ENCODE peak calls at places on chromosomes 6 and 20, in six cellular contexts. V is upper lobe of left lung, J is mammary epithelial cell, B is uterus, T is A549, Q is heart left ventricle. I is an unnamed sample. For H3K9me3 and H3K4me1, the result is how much of the 10 kb centered on the place peaks cover.

GRCh38 chr6:130223508-130223907 is 757 bp upstream of the SAMD3 start:
- DNase-seq in B (no peak), T (no peak), V (no peak), Q (no peak), J (peak), I (peak)

GRCh38 chr20:57582432-57583288 is 21.8 kb downstream of the PCK1 start:
- DNase-seq in Q (peak), V (no peak), J (no peak), B (peak), T (peak), I (no peak)

GRCh38 chr6:43799671-43800623 is 29.9 kb downstream of the VEGFA start:
- DNase-seq in T (no peak), B (no peak), V (no peak), Q (no peak), J (no peak), I (no peak)

GRCh38 chr6:43859213-43859612 is 89.2 kb downstream of the VEGFA start:
- DNase-seq in B (no peak), J (no peak), V (no peak), T (no peak), Q (no peak), I (peak)

GRCh38 chr20:20520776-20521175 is 152.9 kb downstream of the INSM1 start:
- DNase-seq in V (no peak), Q (no peak), T (no peak), J (peak), B (no peak), I (no peak)

GRCh38 chr6:119256978-119257462 is 92.5 kb downstream of the MAN1A1 start:
- DNase-seq in J (no peak), B (no peak), Q (no peak), V (no peak), T (no peak), I (no peak)

GRCh38 chr6:113856571-113857564 is at the start of gene MARCKS:
- DNase-seq in B (peak), J (peak), T (peak), V (peak), Q (peak), I (no peak)

GRCh38 chr6:34627296-34627695 is 69.3 kb downstream of the ILRUN start:
- DNase-seq in Q (no peak), T (no peak), B (no peak), V (no peak), J (no peak), I (no peak)

GRCh38 chr6:149566372-149567193 is at the start of gene GINM1:
- DNase-seq in B (peak), Q (peak), T (peak), J (peak), V (peak), I (no peak)

GRCh38 chr6:116059713-116060571 is 749 bp downstream of the FRK start:
- DNase-seq in T (no peak), Q (no peak), B (no peak), V (no peak), J (peak), I (no peak)

GRCh38 chr20:19404836-19405235 is 192.4 kb downstream of the SLC24A3 start:
- DNase-seq in J (no peak), Q (no peak), B (no peak), T (no peak), V (no peak), I (no peak)

GRCh38 chr6:166743925-166744653 is 117.0 kb upstream of the RPS6KA2 start:
- DNase-seq in B (no peak), V (peak), J (no peak), T (no peak), Q (no peak), I (no peak)

GRCh38 chr6:31356216-31356945 is 598 bp downstream of the HLA-B start:
- DNase-seq in J (peak), T (no peak), V (peak), Q (peak), B (peak), I (peak)

GRCh38 chr20:32537657-32538525 is 47.2 kb downstream of the NOL4L start:
- DNase-seq in Q (no peak), T (no peak), J (no peak), B (no peak), V (no peak), I (no peak)

GRCh38 chr6:113969888-113970807 is 800 bp downstream of the HDAC2 start:
- DNase-seq in Q (peak), T (peak), J (peak), V (peak), B (peak), I (peak)

GRCh38 chr6:125853740-125854139 is 63.0 kb downstream of the NCOA7 start:
- DNase-seq in T (no peak), B (no peak), J (no peak), V (no peak), Q (no peak), I (no peak)

GRCh38 chr6:125853168-125853567 is 62.4 kb downstream of the NCOA7 start:
- DNase-seq in V (no peak), J (no peak), Q (no peak), B (no peak), T (no peak), I (no peak)

GRCh38 chr6:125854355-125854754 is 63.6 kb downstream of the NCOA7 start:
- DNase-seq in V (no peak), B (no peak), J (no peak), T (no peak), Q (no peak), I (no peak)

GRCh38 chr6:125857846-125858245 is 67.1 kb downstream of the NCOA7 start:
- DNase-seq in Q (no peak), V (no peak), T (no peak), B (no peak), J (no peak), I (no peak)

GRCh38 chr6:125855783-125856182 is 65.0 kb downstream of the NCOA7 start:
- DNase-seq in V (no peak), T (no peak), J (no peak), B (no peak), Q (no peak), I (no peak)
- H3K9me3 ChIP-seq in V (under half), T (under half), J (under half), B (under half), Q (under half), I (under half)

GRCh38 chr6:84103029-84103428 is 69.5 kb downstream of the MRAP2 start:
- DNase-seq in J (no peak), B (no peak), V (no peak), Q (no peak), T (no peak), I (no peak)
- H3K4me1 ChIP-seq in J (under half), B (under half), V (under half), Q (under half), T (under half), I (under half)

GRCh38 chr20:44017905-44018683 is 103.4 kb downstream of the TOX2 start:
- DNase-seq in Q (peak), V (no peak), J (peak), T (peak), B (peak), I (no peak)

GRCh38 chr20:44017211-44017610 is 102.6 kb downstream of the TOX2 start:
- DNase-seq in V (no peak), T (no peak), J (no peak), B (no peak), Q (no peak), I (no peak)

GRCh38 chr20:44020406-44021148 is 105.9 kb downstream of the TOX2 start:
- DNase-seq in B (no peak), T (no peak), J (no peak), Q (no peak), V (no peak), I (no peak)

GRCh38 chr20:44019638-44020335 is 105.1 kb downstream of the TOX2 start:
- DNase-seq in V (no peak), B (no peak), T (no peak), Q (no peak), J (no peak), I (peak)

GRCh38 chr20:44018684-44019637 is 104.3 kb downstream of the TOX2 start:
- DNase-seq in T (no peak), B (no peak), V (no peak), J (no peak), Q (no peak), I (no peak)
- H3K27ac ChIP-seq in T (peak), B (peak), V (peak), J (no peak), Q (no peak), I (no peak)

DNA sequence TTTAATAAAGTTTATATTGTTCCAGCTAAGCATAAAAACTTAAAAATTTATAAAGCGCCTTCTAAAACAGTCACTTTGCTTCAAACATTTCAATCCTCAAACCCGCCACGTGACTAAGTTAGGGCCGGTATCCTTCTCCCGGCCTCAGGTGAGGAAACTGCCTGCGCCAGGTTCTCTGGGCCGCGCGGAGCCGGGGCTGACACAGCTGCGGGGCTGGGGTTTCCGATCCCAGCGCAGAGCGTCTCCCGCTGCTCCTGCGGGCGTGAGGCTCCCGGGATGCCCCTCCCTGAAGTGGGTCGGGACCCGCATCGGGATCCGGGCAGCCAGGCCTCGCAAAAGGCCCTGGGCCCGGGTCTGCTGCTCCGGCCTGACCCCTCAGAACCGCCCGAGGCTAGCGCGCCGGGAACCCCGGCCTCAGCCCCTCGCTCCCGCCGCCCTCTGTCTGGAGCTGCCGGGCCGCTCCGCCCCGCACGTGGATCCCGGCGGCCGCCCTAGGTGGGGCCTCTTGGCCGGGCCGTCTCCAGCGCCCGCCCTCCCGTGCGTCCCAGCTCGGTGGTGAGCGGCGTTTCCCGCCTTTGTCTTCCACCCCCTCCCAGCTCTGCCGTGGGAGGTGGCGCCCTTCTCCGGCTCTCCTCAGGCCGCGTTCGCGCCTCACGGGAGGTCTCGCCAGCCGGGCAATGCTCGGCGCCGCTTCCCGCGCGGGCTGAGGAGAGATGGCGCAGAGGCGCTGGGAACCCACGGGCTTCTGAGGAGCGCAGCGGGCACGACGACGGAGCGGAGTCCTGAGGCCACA is 267.9 kb downstream of the DLL1 start:
- DNase-seq in J (no peak), B (peak), V (peak), Q (peak), T (no peak), I (no peak)
- H3K9me3 ChIP-seq in J (under half), B (under half), V (under half), Q (under half), T (under half), I (under half)

DNA sequence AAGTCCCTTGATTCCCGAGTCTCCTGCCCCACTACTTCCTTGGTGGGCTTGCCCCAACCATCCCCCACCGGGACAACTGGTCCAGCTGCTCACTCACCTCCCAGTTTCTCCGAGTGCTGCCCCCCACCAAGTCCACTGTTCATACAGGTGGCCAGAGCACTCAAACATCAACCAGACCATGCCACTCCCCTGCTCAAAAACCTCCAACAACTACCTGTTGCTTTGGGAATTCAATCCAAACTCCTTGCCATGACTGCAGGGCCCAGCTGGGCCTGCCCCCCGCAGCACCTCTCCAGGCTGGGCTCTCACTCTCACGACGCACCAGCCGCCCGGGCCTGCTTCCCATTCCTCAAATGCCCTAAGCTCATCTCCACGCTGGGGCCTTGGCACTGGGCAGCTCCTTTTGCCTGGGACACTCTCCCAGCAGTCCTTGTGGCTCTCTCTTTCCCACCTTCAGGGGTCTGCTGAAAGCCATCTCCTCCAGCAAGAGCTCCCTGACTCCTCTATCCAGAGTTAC is 97.5 kb downstream of the NFATC2 start:
- DNase-seq in J (no peak), T (no peak), Q (no peak), B (no peak), V (peak), I (no peak)
- H3K4me1 ChIP-seq in J (under half), T (under half), Q (under half), B (under half), V (under half), I (under half)

DNA sequence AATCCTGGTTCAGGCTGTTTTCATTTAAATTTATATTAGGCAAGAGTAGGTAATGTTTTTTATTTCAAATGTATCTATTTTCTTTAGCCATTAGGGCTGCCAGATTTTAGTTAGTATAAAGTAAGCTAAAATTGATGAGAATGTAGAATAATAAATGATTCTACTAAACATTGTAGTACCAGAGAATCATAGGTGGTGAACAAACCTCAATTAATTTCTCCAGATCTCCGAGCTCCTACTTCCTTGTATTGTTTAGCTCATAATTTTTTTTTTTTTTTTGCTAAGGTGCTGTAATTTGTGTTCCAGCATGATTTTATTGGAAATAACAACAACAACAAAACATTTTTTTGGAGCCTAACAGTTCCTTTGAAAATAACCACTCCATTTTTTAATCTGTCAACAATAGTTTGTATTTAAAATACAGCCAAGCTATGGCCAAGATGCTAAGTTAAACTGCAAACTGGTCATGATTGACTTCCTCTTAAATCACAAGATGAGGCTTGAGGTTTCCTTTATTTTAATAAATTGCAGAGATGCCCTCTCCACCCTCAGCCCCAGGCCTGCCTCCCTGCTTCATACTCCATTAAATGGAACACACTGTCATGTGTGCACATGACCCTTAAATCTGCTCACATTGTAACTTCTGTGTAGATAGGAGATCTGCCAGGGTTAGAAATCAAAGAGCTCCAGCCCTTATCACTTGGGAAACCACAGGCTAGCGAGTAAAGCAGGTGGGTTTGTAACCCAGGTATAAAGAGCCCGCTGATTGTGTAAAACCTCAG is 20.6 kb downstream of the DUSP22 start:
- DNase-seq in J (no peak), Q (no peak), V (no peak), T (no peak), B (no peak), I (no peak)
- H3K27ac ChIP-seq in J (no peak), Q (no peak), V (no peak), T (no peak), B (no peak), I (no peak)

GRCh38 chr6:352896-353470 is 38.6 kb upstream of the IRF4 start:
- DNase-seq in Q (no peak), J (no peak), T (no peak), V (no peak), B (no peak), I (no peak)
- H3K9me3 ChIP-seq in Q (under half), J (under half), T (under half), V (under half), B (under half), I (under half)

GRCh38 chr6:72654101-72654618 is 32.3 kb downstream of the KCNQ5 start:
- DNase-seq in Q (no peak), V (no peak), T (no peak), B (no peak), J (no peak), I (no peak)
- H3K4me1 ChIP-seq in Q (under half), V (under half), T (under half), B (under half), J (under half), I (under half)

DNA sequence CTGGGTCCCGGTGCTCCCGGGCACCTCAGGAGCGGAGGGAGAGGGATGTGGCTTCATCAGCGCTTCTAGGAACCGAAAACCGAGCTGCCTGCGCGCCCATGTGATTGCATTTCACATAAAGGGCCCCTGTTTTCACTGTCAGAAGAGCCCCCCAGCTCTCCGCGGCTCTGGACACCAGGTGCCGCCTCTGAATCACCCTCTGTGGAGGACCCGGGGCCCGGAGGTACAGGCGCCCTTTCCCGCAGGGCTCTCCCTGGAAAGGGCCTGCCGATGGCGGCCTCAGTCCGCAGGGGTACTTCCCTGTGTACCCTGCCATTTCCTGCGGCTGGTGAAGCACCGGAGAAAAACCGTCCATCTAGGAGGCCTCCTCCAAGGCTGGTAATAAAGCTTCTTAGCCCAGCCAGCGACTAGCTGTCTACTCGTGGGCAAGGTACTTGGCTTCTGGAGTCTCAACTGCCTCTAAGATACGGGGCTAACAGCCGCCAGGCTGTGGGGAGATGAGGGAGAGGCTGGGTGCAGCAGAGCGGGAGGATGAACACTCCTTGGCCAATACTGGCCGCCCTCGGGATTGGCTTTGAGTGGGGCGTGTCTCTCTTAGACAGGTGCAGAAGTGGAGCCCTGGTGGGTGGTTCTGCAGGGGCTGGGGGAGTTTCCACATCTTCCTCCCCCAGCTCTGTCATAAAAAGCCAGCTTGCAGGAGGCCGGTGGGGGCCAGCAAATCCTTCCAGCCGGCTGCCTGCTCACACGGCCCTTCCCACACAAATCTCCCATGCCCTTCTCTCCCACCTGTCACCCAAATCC is 1.6 kb downstream of the PPP1R16B start:
- DNase-seq in T (no peak), J (no peak), B (no peak), Q (no peak), V (peak), I (peak)
- H3K27ac ChIP-seq in T (no peak), J (no peak), B (peak), Q (peak), V (peak), I (peak)

I was measured in CD8-positive, alpha-beta memory T cell.